ENCODE peak calls at places on chromosomes 13 and 19, in four cellular contexts. C is H1, B is GM23338, K is fibroblast of lung. X is an unnamed sample.

GRCh38 chr13:32622827-32623226 is 36.6 kb downstream of the PDS5B start:
- DNase-seq in C (no peak), K (no peak), B (no peak), X (no peak)

GRCh38 chr13:45391926-45392325 is 26.2 kb downstream of the SLC25A30 start:
- DNase-seq in B (no peak), K (no peak), C (no peak), X (no peak)

GRCh38 chr13:105342421-105342820 is 1193.0 kb downstream of the EFNB2 start:
- DNase-seq in C (no peak), B (no peak), K (peak; percentile 48), X (no peak)

GRCh38 chr19:16569609-16570320 is 2.5 kb downstream of the SLC35E1 start:
- DNase-seq in C (no peak), B (no peak), K (no peak), X (no peak)

GRCh38 chr13:40115456-40115855 is 460.0 kb downstream of the COG6 start:
- DNase-seq in K (no peak), B (no peak), C (no peak), X (no peak)

GRCh38 chr19:18001837-18002345 is 6.1 kb upstream of the ARRDC2 start:
- DNase-seq in C (no peak), K (no peak), B (no peak), X (no peak)

GRCh38 chr19:8367327-8368001 is 3.5 kb downstream of the ANGPTL4 start:
- DNase-seq in B (peak; percentile 84), C (peak; percentile 43), K (peak; percentile 93), X (no peak)

GRCh38 chr19:14954071-14954655 is 12.9 kb downstream of the OR7C2 start:
- DNase-seq in K (no peak), C (no peak), B (peak; percentile 85), X (no peak)

GRCh38 chr13:60090579-60090978 is 73.1 kb downstream of the DIAPH3 start:
- DNase-seq in C (no peak), B (no peak), K (peak; percentile 63), X (no peak)

GRCh38 chr13:23180711-23181110 is at the start of gene SGCG:
- DNase-seq in K (no peak), C (no peak), B (no peak), X (no peak)

GRCh38 chr19:47489072-47489914 is 5.3 kb upstream of the KPTN start:
- DNase-seq in B (no peak), C (no peak), K (peak; percentile 21), X (no peak)

GRCh38 chr13:81929988-81930387 is 1589.1 kb upstream of the SPRY2 start:
- DNase-seq in C (no peak), B (peak; percentile 87), K (peak; percentile 6), X (peak; percentile 6)

GRCh38 chr19:45560686-45561085 is 23.9 kb downstream of the OPA3 start:
- DNase-seq in K (no peak), B (no peak), C (no peak), X (no peak)

GRCh38 chr13:23344923-23345322 is 88.6 kb downstream of the SACS start:
- DNase-seq in B (no peak), K (no peak), C (no peak), X (no peak)

GRCh38 chr19:1491849-1492170 is 829 bp downstream of the REEP6 start:
- DNase-seq in B (no peak), K (no peak), C (no peak), X (no peak)
- H3K4me3 ChIP-seq in B (peak overlapping the region; percentile 68), K (no peak overlapping the region), C (peak overlapping the region; percentile 64), X (no peak overlapping the region)

GRCh38 chr13:111114362-111115050 is 604 bp upstream of the ARHGEF7 start:
- DNase-seq in K (peak; percentile 43), C (no peak), B (peak; percentile 68), X (no peak)
- TF ChIP-seq EZH2 in K (peak; percentile 69), C (peak; percentile 59), B (peak; percentile 26), X (peak; percentile 45)

GRCh38 chr13:20717581-20718542 is 14.4 kb downstream of the IL17D start:
- DNase-seq in B (no peak), K (no peak), C (no peak), X (no peak)
- H3K4me3 ChIP-seq in B (no peak overlapping the region), K (no peak overlapping the region), C (no peak overlapping the region), X (no peak overlapping the region)

DNA sequence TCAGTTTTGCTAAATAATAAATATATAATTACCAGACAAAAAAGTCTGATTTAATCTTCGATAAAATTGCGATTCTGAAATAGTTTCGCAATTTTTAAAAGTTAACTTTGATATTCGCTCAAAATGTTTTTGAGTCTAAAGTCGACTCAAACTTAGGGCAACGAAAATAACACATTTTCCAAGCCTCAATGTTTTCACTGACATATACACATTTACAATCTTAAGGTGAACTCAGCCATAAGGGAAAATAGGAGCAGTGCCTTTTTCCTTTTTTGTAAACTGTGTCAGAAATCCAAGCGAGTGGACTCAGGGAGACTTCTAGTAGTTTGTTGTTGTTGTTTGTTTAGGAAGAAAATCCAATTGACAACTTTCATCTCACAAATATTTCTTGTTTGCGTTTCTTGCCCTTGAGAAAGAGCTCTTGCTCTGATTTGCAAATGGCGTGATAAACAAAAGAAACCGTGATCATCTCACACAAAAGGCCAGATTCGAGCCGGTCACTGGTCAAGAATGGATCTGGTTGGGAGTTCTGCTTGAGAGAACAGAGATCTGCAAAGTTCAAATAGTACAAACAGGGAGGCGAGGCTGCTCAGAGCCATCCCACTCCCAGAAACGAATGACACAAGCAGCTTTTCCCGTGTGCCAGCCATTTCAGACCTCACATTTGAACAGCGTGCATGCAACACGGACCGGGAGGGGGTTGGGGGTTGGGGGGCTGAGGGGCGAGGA is 2.1 kb downstream of the SOX21 start:
- DNase-seq in C (no peak), B (peak; percentile 53), K (no peak), X (no peak)
- TF ChIP-seq EZH2 in C (no peak), B (peak; percentile 24), K (peak; percentile 67), X (peak; percentile 25)

X was measured in SK-N-MC.